ENCODE peak calls at places on chromosomes 4 and X, in nine cellular contexts. N is GM12878; R is stimulated activated CD8-positive, alpha-beta memory T cell treated with anti-CD3 and anti-CD28 coated beads, Interleukin-4, amount 100 ng/mL, for 48 hours; B is occipital lobe; S is hepatic stellate cell; Q is GM12865; W is PC-3; M is endothelial cell of umbilical vein; D is GM12864. A is an unnamed sample.

GRCh38 chrX:137432609-137433008 is 133.3 kb upstream of the ZIC3 start:
- DNase-seq in R (peak), N (no peak), D (peak), B (no peak), S (no peak), W (peak), Q (peak), M (no peak), A (peak)

GRCh38 chr4:14338206-14338605 is 664.1 kb upstream of the CPEB2 start:
- DNase-seq in D (no peak), Q (no peak), N (no peak), M (no peak), W (no peak), B (no peak), R (no peak), S (no peak), A (no peak)

GRCh38 chr4:13267091-13267490 is 217.0 kb downstream of the RAB28 start:
- DNase-seq in R (no peak), N (no peak), D (no peak), W (no peak), S (no peak), M (no peak), B (no peak), Q (no peak), A (no peak)

GRCh38 chrX:19554786-19555185 is 39.5 kb upstream of the MAP3K15 start:
- DNase-seq in W (peak), Q (peak), D (no peak), M (no peak), B (no peak), R (peak), N (peak), S (no peak), A (no peak)

GRCh38 chr4:57156242-57156990 is 46.2 kb upstream of the IGFBP7 start:
- DNase-seq in B (no peak), N (no peak), D (no peak), W (peak), S (no peak), R (no peak), Q (no peak), M (no peak), A (no peak)

GRCh38 chrX:41542151-41542935 is 95.2 kb downstream of the NYX start:
- DNase-seq in Q (no peak), R (no peak), M (no peak), D (no peak), N (no peak), W (no peak), S (no peak), B (no peak), A (no peak)

GRCh38 chrX:13123857-13124345 is 79.5 kb upstream of the FAM9C start:
- DNase-seq in D (no peak), M (peak), W (peak), R (no peak), S (peak), N (no peak), Q (peak), B (no peak), A (no peak)

GRCh38 chr4:185902654-185903053 is 90.7 kb upstream of the SORBS2 start:
- DNase-seq in B (no peak), Q (no peak), M (no peak), S (no peak), W (peak), D (no peak), R (no peak), N (no peak), A (no peak)

GRCh38 chrX:97898798-97899197 is 1015.1 kb downstream of the RPA4 start:
- DNase-seq in M (peak), W (no peak), B (no peak), Q (no peak), D (no peak), N (no peak), R (no peak), S (peak), A (no peak)

GRCh38 chrX:41457618-41458192 is 10.6 kb downstream of the NYX start:
- DNase-seq in W (peak), N (no peak), M (no peak), R (peak), B (no peak), Q (no peak), S (no peak), D (no peak), A (peak)

GRCh38 chr4:189113389-189113888 is 827.2 kb upstream of the FRG1 start:
- DNase-seq in Q (no peak), R (no peak), D (no peak), B (no peak), M (no peak), N (no peak), S (no peak), W (no peak), A (no peak)

GRCh38 chrX:153970398-153971123 is 1.1 kb downstream of the HCFC1 start:
- DNase-seq in B (peak), Q (peak), S (peak), N (no peak), M (no peak), R (no peak), W (peak), D (no peak), A (peak)

GRCh38 chrX:118571829-118572228 is 76.2 kb downstream of the DOCK11 start:
- DNase-seq in R (no peak), B (no peak), Q (no peak), M (no peak), S (no peak), N (no peak), D (no peak), W (no peak), A (no peak)

GRCh38 chr4:179007758-179008157 is 1565.5 kb upstream of the AGA start:
- DNase-seq in D (no peak), M (no peak), S (no peak), R (no peak), W (no peak), B (no peak), N (no peak), Q (no peak), A (no peak)

GRCh38 chr4:75289843-75290616 is 224.2 kb downstream of the RCHY1 start:
- DNase-seq in S (peak), D (peak), N (peak), M (no peak), B (peak), W (peak), R (no peak), Q (peak), A (peak)

GRCh38 chr4:55030606-55031005 is 94.8 kb downstream of the KDR start:
- DNase-seq in W (no peak), M (no peak), N (no peak), R (no peak), Q (no peak), S (no peak), D (no peak), B (no peak), A (no peak)

A was measured in GM20000.